ENCODE peak calls at places on chromosome 3, in eight cellular contexts. One of them, this sample, is unnamed.

GRCh38 chr3:117114517-117115265 is 405.1 kb downstream of the TUSC7 start:
- DNase-seq in heart right ventricle: no peak
- DNase-seq in WTC11: no peak
- DNase-seq in body of pancreas: no peak
- DNase-seq in ovary: no peak
- DNase-seq in PC-3: no peak
- DNase-seq in tibial nerve: no peak
- DNase-seq in CD4-positive, alpha-beta T cell: no peak
- DNase-seq in this sample: no peak

GRCh38 chr3:46966811-46967210 is 9.7 kb downstream of the CCDC12 start:
- DNase-seq in heart right ventricle: no peak
- DNase-seq in WTC11: no peak
- DNase-seq in body of pancreas: no peak
- DNase-seq in ovary: no peak
- DNase-seq in PC-3: peak
- DNase-seq in tibial nerve: no peak
- DNase-seq in CD4-positive, alpha-beta T cell: no peak
- DNase-seq in this sample: no peak

GRCh38 chr3:166444756-166445155 is 607.5 kb upstream of the BCHE start:
- DNase-seq in heart right ventricle: no peak
- DNase-seq in WTC11: no peak
- DNase-seq in body of pancreas: no peak
- DNase-seq in ovary: no peak
- DNase-seq in PC-3: peak
- DNase-seq in tibial nerve: no peak
- DNase-seq in CD4-positive, alpha-beta T cell: no peak
- DNase-seq in this sample: no peak

GRCh38 chr3:116253511-116253910 is 191.8 kb downstream of the LSAMP start:
- DNase-seq in heart right ventricle: no peak
- DNase-seq in WTC11: no peak
- DNase-seq in body of pancreas: no peak
- DNase-seq in ovary: no peak
- DNase-seq in PC-3: peak
- DNase-seq in tibial nerve: no peak
- DNase-seq in CD4-positive, alpha-beta T cell: no peak
- DNase-seq in this sample: no peak

GRCh38 chr3:63774776-63775175 is 44.3 kb upstream of the C3orf49 start:
- DNase-seq in heart right ventricle: no peak
- DNase-seq in WTC11: no peak
- DNase-seq in body of pancreas: no peak
- DNase-seq in ovary: no peak
- DNase-seq in PC-3: no peak
- DNase-seq in tibial nerve: no peak
- DNase-seq in CD4-positive, alpha-beta T cell: no peak
- DNase-seq in this sample: no peak

GRCh38 chr3:114872588-114872987 is 274.5 kb downstream of the ZBTB20 start:
- DNase-seq in heart right ventricle: no peak
- DNase-seq in WTC11: no peak
- DNase-seq in body of pancreas: no peak
- DNase-seq in ovary: no peak
- DNase-seq in PC-3: no peak
- DNase-seq in tibial nerve: no peak
- DNase-seq in CD4-positive, alpha-beta T cell: no peak
- DNase-seq in this sample: no peak

GRCh38 chr3:160796813-160797164 is 40.8 kb downstream of the PPM1L start:
- DNase-seq in heart right ventricle: no peak
- DNase-seq in WTC11: no peak
- DNase-seq in body of pancreas: peak
- DNase-seq in ovary: no peak
- DNase-seq in PC-3: no peak
- DNase-seq in tibial nerve: no peak
- DNase-seq in CD4-positive, alpha-beta T cell: no peak
- DNase-seq in this sample: no peak

GRCh38 chr3:90007786-90008499 is 900.5 kb downstream of the EPHA3 start:
- DNase-seq in heart right ventricle: peak
- DNase-seq in WTC11: no peak
- DNase-seq in body of pancreas: no peak
- DNase-seq in ovary: peak
- DNase-seq in PC-3: no peak
- DNase-seq in tibial nerve: peak
- DNase-seq in CD4-positive, alpha-beta T cell: no peak
- DNase-seq in this sample: peak

GRCh38 chr3:160477750-160478149 is 28.2 kb upstream of the TRIM59 start:
- DNase-seq in heart right ventricle: no peak
- DNase-seq in WTC11: no peak
- DNase-seq in body of pancreas: no peak
- DNase-seq in ovary: no peak
- DNase-seq in PC-3: no peak
- DNase-seq in tibial nerve: no peak
- DNase-seq in CD4-positive, alpha-beta T cell: no peak
- DNase-seq in this sample: no peak

GRCh38 chr3:114365268-114365667 is 71.4 kb downstream of the TIGIT start:
- DNase-seq in heart right ventricle: no peak
- DNase-seq in WTC11: no peak
- DNase-seq in body of pancreas: no peak
- DNase-seq in ovary: no peak
- DNase-seq in PC-3: no peak
- DNase-seq in tibial nerve: no peak
- DNase-seq in CD4-positive, alpha-beta T cell: no peak
- DNase-seq in this sample: no peak

GRCh38 chr3:172646439-172647015 is 64.3 kb downstream of the NCEH1 start:
- DNase-seq in heart right ventricle: peak
- DNase-seq in WTC11: no peak
- DNase-seq in body of pancreas: peak
- DNase-seq in ovary: no peak
- DNase-seq in PC-3: peak
- DNase-seq in tibial nerve: peak
- DNase-seq in CD4-positive, alpha-beta T cell: no peak
- DNase-seq in this sample: no peak

GRCh38 chr3:169722715-169723114 is 42.1 kb downstream of the TERC start:
- DNase-seq in heart right ventricle: no peak
- DNase-seq in WTC11: no peak
- DNase-seq in body of pancreas: no peak
- DNase-seq in ovary: no peak
- DNase-seq in PC-3: no peak
- DNase-seq in tibial nerve: no peak
- DNase-seq in CD4-positive, alpha-beta T cell: no peak
- DNase-seq in this sample: no peak

DNA sequence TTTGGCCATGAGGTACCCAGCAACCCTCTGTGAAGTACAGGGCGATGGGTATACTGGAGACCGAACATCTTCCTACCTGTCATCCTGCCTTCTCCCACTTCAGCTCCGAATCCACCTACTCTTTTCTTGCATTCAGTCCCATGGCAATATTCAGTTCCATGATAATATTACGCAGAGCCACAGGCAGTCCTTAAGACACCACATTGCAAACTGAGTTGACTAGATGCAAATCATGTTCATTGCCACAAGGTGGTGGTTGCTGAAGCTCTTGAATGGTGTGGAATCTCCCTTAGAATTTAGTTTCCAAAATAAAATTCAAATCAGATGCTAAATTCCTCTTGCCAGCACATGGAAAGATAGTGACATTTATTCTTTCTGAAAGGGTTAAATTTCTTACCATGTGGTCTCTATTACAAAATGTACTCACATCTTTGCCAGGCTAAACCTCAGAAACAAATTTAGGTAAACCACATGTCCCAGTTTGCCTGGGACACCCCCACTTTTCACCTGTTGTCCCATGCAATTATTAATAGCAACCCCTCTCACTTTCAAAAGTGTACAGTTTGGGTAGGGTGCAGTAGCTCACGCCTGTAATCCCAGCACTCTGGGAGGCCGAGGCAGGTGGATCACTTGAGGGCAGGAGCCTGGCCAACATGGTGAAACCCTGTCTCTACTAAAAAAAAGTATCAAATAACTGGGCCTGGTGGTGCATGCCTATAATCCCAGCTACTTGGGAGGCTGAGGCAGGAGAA is 1.7 kb upstream of the NME9 start:
- DNase-seq in heart right ventricle: no peak
- DNase-seq in WTC11: no peak
- DNase-seq in body of pancreas: no peak
- DNase-seq in ovary: no peak
- DNase-seq in PC-3: peak
- DNase-seq in tibial nerve: no peak
- DNase-seq in CD4-positive, alpha-beta T cell: no peak
- DNase-seq in this sample: no peak
- TF ChIP-seq CTCF in heart right ventricle: peak
- TF ChIP-seq CTCF in WTC11: no peak
- TF ChIP-seq CTCF in body of pancreas: no peak
- TF ChIP-seq CTCF in ovary: no peak
- TF ChIP-seq CTCF in PC-3: peak
- TF ChIP-seq CTCF in tibial nerve: peak
- TF ChIP-seq CTCF in CD4-positive, alpha-beta T cell: no peak
- TF ChIP-seq CTCF in this sample: no peak

DNA sequence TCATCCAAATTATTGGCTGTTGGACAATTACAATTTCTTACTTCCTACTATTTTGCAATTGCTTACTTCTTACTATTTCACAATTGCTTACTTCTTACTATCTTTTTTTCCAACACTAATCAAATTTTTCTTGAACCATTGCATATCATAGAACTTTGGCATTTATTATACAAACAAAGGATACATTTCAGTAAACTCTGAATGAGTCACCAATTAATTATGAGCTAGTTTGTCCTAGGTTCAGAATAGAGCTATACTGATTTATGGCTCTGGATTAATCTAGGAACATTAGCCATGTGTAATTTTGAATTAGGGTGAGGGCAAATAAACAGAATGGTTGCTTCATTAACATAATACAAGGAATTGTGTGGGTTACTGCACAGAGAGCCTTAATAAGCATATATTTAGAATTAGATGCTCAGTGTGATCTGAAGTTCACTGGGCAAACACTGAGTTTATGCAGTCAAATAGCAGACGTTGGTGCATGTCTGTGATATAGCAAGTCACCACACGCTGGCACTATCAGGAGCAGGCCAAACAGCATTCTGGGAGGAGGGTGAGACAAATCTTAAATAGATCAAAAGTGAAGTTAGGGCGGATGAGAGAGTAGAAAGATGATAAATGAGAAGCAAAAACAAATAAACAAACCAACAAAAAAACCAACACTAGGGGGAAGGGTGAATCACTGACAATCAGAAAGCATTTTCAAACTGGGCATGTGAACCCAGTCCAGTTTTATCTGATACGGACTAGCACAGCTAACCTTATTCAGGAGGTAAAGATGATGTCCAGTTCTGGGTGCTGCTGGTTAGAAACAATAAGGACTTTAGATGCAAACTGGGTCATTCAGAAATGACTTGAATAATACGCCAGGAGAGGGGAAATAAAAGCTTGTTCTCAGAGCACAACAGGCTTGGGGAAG is 21.4 kb downstream of the GABRR3 start:
- DNase-seq in heart right ventricle: no peak
- DNase-seq in WTC11: no peak
- DNase-seq in body of pancreas: no peak
- DNase-seq in ovary: no peak
- DNase-seq in PC-3: peak
- DNase-seq in tibial nerve: no peak
- DNase-seq in CD4-positive, alpha-beta T cell: no peak
- DNase-seq in this sample: no peak
- TF ChIP-seq CTCF in heart right ventricle: no peak
- TF ChIP-seq CTCF in WTC11: no peak
- TF ChIP-seq CTCF in body of pancreas: no peak
- TF ChIP-seq CTCF in ovary: no peak
- TF ChIP-seq CTCF in PC-3: no peak
- TF ChIP-seq CTCF in tibial nerve: no peak
- TF ChIP-seq CTCF in CD4-positive, alpha-beta T cell: no peak
- TF ChIP-seq CTCF in this sample: no peak

DNA sequence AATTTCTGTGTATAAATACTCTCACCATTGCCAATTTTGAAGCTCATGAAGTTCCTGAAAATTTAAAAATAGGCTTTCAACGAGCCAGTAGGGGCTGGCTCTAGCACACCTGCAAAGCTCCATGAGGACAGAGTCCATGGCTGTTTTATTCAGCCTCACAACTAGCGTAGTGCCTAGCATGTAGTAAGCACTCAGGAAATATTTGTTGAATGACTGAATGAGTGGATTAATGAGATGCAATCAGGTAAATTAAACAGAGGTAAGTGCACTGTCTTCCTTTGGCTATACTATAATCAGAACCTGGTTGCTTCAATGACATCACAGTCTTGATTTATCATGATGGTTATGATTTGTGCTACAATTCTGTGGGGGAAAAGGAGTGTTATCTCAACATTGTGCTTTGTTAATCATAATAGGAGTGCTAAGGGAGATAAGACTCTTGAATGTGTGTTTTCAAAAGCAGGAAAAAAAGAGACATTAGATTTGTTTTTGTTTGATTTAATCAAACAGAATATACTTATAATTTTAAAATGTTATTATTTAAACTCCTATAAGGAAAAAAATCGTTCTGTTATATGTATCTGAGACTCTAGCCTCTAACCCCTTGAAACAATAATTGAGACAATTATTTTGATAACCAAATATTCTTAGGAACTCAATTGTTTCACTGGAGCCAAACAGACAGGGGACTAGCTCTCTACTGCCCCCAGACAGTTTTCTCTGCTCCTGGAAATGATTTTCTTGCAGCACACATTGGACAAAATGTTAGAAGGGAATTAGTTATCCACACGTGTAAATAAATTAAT is 171.7 kb upstream of the ATP11B start:
- DNase-seq in heart right ventricle: no peak
- DNase-seq in WTC11: no peak
- DNase-seq in body of pancreas: no peak
- DNase-seq in ovary: no peak
- DNase-seq in PC-3: peak
- DNase-seq in tibial nerve: no peak
- DNase-seq in CD4-positive, alpha-beta T cell: no peak
- DNase-seq in this sample: no peak
- TF ChIP-seq CTCF in heart right ventricle: no peak
- TF ChIP-seq CTCF in WTC11: no peak
- TF ChIP-seq CTCF in body of pancreas: no peak
- TF ChIP-seq CTCF in ovary: no peak
- TF ChIP-seq CTCF in PC-3: peak
- TF ChIP-seq CTCF in tibial nerve: peak
- TF ChIP-seq CTCF in CD4-positive, alpha-beta T cell: no peak
- TF ChIP-seq CTCF in this sample: no peak

DNA sequence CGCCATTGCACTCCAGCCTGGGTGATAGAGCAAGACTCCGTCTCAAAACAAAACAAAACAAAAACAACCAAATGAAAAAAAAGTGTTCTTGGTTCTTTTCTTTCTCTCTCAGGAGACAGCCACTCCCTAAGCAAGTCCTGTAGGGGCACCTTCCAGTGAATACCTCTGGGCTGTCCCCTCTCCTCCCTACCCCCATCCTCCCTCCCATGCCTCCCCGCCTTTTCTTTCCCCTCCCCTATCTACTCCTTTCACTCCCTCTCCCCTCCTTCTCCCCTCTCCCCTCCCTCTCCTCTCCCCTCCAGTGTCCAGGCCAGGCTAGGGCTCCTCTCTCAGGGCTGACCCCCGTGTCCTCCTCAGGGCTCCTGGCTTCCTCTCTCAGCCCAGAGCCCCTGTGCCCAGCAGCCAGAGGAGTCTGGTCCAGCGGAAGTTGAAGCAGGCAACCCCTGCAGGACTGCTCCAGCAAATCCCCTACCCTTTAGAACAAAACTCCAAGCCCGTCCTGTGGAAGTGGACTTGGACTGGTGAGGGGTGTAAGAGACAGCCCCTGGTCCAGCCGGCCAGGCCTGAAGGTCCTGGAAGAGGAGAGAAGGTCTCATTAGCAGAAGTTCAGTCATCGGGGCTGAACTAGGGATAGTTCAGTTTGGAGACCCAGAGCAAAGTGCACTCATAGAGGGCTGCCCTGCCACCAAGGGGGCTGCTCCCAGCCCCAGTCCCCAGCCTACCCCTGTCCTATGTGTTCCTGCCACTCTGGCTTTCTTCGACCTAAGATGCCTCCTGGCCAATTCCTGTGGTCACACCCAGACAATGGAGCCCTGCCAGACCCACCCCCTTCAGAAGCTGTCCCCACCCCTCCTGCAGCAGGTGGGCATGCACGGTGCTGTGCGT is 79.8 kb upstream of the IQSEC1 start:
- DNase-seq in heart right ventricle: no peak
- DNase-seq in WTC11: no peak
- DNase-seq in body of pancreas: no peak
- DNase-seq in ovary: no peak
- DNase-seq in PC-3: no peak
- DNase-seq in tibial nerve: no peak
- DNase-seq in CD4-positive, alpha-beta T cell: no peak
- DNase-seq in this sample: no peak
- TF ChIP-seq CTCF in heart right ventricle: no peak
- TF ChIP-seq CTCF in WTC11: no peak
- TF ChIP-seq CTCF in body of pancreas: no peak
- TF ChIP-seq CTCF in ovary: no peak
- TF ChIP-seq CTCF in PC-3: no peak
- TF ChIP-seq CTCF in tibial nerve: no peak
- TF ChIP-seq CTCF in CD4-positive, alpha-beta T cell: no peak
- TF ChIP-seq CTCF in this sample: no peak

This sample was measured in tibial artery.